ENCODE peak calls at places on chromosomes 3 and 15, in four cellular contexts. W is SIG-M5; M is fibroblast of mammary gland; I is activated CD8-positive, alpha-beta T cell treated with anti-CD3 and anti-CD28 coated beads for 36 hours. S is an unnamed sample.

GRCh38 chr15:62582580-62582979 is 417.5 kb upstream of the C2CD4B start:
- DNase-seq in W (no peak), M (no peak), I (no peak), S (no peak)

GRCh38 chr15:60592386-60593339 is 113.7 kb upstream of the ICE2 start:
- DNase-seq in W (no peak), M (peak), I (peak), S (peak)

GRCh38 chr3:148084931-148085330 is 612.8 kb upstream of the AGTR1 start:
- DNase-seq in W (no peak), M (no peak), I (no peak), S (no peak)

GRCh38 chr3:7193271-7193670 is 332.4 kb downstream of the GRM7 start:
- DNase-seq in W (no peak), M (no peak), I (no peak), S (no peak)

GRCh38 chr15:40594429-40594836 is 384 bp downstream of the KNL1 start:
- DNase-seq in W (no peak), M (peak), I (no peak), S (no peak)

GRCh38 chr3:12557472-12558105 is 702 bp downstream of the MKRN2 start:
- DNase-seq in W (no peak), M (peak), I (no peak), S (no peak)

GRCh38 chr3:105844713-105845112 is 24.1 kb downstream of the CBLB start:
- DNase-seq in W (no peak), M (no peak), I (no peak), S (no peak)

GRCh38 chr3:135106445-135106844 is 311.4 kb downstream of the EPHB1 start:
- DNase-seq in W (no peak), M (peak), I (peak), S (no peak)

GRCh38 chr15:70114226-70114625 is 16.5 kb upstream of the TLE3 start:
- DNase-seq in W (no peak), M (no peak), I (no peak), S (no peak)

GRCh38 chr3:192303235-192303634 is 424.1 kb downstream of the FGF12 start:
- DNase-seq in W (no peak), M (no peak), I (no peak), S (no peak)

GRCh38 chr15:98719169-98719515 is 70.8 kb downstream of the IGF1R start:
- DNase-seq in W (no peak), M (no peak), I (no peak), S (no peak)

GRCh38 chr3:45232531-45232930 is 6.4 kb upstream of the TMEM158 start:
- DNase-seq in W (no peak), M (no peak), I (no peak), S (no peak)

GRCh38 chr3:27578032-27578431 is 93.8 kb upstream of the SLC4A7 start:
- DNase-seq in W (no peak), M (peak), I (no peak), S (no peak)

GRCh38 chr15:27438403-27439375 is 467.7 kb downstream of the GABRG3 start:
- DNase-seq in W (no peak), M (peak), I (no peak), S (no peak)

GRCh38 chr15:78308422-78309021 is 9.1 kb upstream of the SKIC8 start:
- DNase-seq in W (no peak), M (peak), I (peak), S (peak)

GRCh38 chr3:52529376-52530333 is 4.0 kb downstream of the NT5DC2 start:
- DNase-seq in W (no peak), M (peak), I (no peak), S (no peak)

GRCh38 chr3:63753567-63753966 is 65.5 kb upstream of the C3orf49 start:
- DNase-seq in W (no peak), M (peak), I (no peak), S (no peak)

GRCh38 chr3:170323371-170323770 is 34.1 kb upstream of the SKIL start:
- DNase-seq in W (no peak), M (no peak), I (no peak), S (no peak)

GRCh38 chr15:73628976-73629854 is 4.0 kb downstream of the NPTN start:
- DNase-seq in W (peak), M (no peak), I (no peak), S (no peak)

S was measured in CD4-positive, alpha-beta memory T cell.